ENCODE peak calls at places on chromosomes 1 and 21, in ten cellular contexts. One of them, this sample, is unnamed.

GRCh38 chr1:8871965-8872399 is 6.5 kb downstream of the ENO1 start:
- DNase-seq in Panc1: no peak
- DNase-seq in naive thymus-derived CD4-positive, alpha-beta T cell: no peak
- DNase-seq in PC-9: no peak
- DNase-seq in CD4-positive, CD25-positive, alpha-beta regulatory T cell: no peak
- DNase-seq in IMR-90: peak; percentile 74
- DNase-seq in adipocyte: no peak
- DNase-seq in colonic mucosa: no peak
- DNase-seq in hepatocyte: no peak
- DNase-seq in right atrium auricular region: no peak
- DNase-seq in this sample: no peak

GRCh38 chr1:246117066-246117791 is 389.9 kb downstream of the SMYD3 start:
- DNase-seq in adipocyte: peak; percentile 63
- DNase-seq in CD4-positive, CD25-positive, alpha-beta regulatory T cell: peak; percentile 89
- DNase-seq in colonic mucosa: peak; percentile 29
- DNase-seq in IMR-90: peak; percentile 64
- DNase-seq in Panc1: no peak
- DNase-seq in hepatocyte: peak; percentile 61
- DNase-seq in PC-9: no peak
- DNase-seq in naive thymus-derived CD4-positive, alpha-beta T cell: peak; percentile 83
- DNase-seq in right atrium auricular region: no peak
- DNase-seq in this sample: peak; percentile 20

GRCh38 chr1:85091647-85092295 is 43.5 kb upstream of the MCOLN3 start:
- DNase-seq in naive thymus-derived CD4-positive, alpha-beta T cell: no peak
- DNase-seq in colonic mucosa: no peak
- DNase-seq in Panc1: no peak
- DNase-seq in adipocyte: no peak
- DNase-seq in PC-9: no peak
- DNase-seq in hepatocyte: no peak
- DNase-seq in right atrium auricular region: no peak
- DNase-seq in CD4-positive, CD25-positive, alpha-beta regulatory T cell: no peak
- DNase-seq in IMR-90: no peak
- DNase-seq in this sample: no peak

GRCh38 chr1:119435061-119435460 is 20.1 kb downstream of the HSD3B2 start:
- DNase-seq in PC-9: no peak
- DNase-seq in colonic mucosa: no peak
- DNase-seq in adipocyte: no peak
- DNase-seq in right atrium auricular region: no peak
- DNase-seq in Panc1: no peak
- DNase-seq in IMR-90: no peak
- DNase-seq in hepatocyte: no peak
- DNase-seq in CD4-positive, CD25-positive, alpha-beta regulatory T cell: no peak
- DNase-seq in naive thymus-derived CD4-positive, alpha-beta T cell: no peak
- DNase-seq in this sample: no peak

GRCh38 chr1:153538315-153538821 is 2.4 kb downstream of the S100A5 start:
- DNase-seq in IMR-90: peak; percentile 43
- DNase-seq in adipocyte: peak; percentile 45
- DNase-seq in colonic mucosa: peak; percentile 94
- DNase-seq in CD4-positive, CD25-positive, alpha-beta regulatory T cell: no peak
- DNase-seq in Panc1: no peak
- DNase-seq in hepatocyte: peak; percentile 44
- DNase-seq in right atrium auricular region: no peak
- DNase-seq in naive thymus-derived CD4-positive, alpha-beta T cell: no peak
- DNase-seq in PC-9: no peak
- DNase-seq in this sample: peak; percentile 43

GRCh38 chr1:15994590-15995351 is 9.3 kb upstream of the SRARP start:
- DNase-seq in PC-9: peak; percentile 55
- DNase-seq in right atrium auricular region: peak; percentile 75
- DNase-seq in naive thymus-derived CD4-positive, alpha-beta T cell: no peak
- DNase-seq in CD4-positive, CD25-positive, alpha-beta regulatory T cell: peak; percentile 35
- DNase-seq in hepatocyte: peak; percentile 68
- DNase-seq in IMR-90: peak; percentile 56
- DNase-seq in adipocyte: peak; percentile 85
- DNase-seq in colonic mucosa: peak; percentile 62
- DNase-seq in Panc1: no peak
- DNase-seq in this sample: no peak

GRCh38 chr1:27816921-27817630 is 13.5 kb upstream of the PPP1R8 start:
- DNase-seq in colonic mucosa: peak; percentile 30
- DNase-seq in right atrium auricular region: no peak
- DNase-seq in PC-9: no peak
- DNase-seq in adipocyte: peak; percentile 78
- DNase-seq in IMR-90: peak; percentile 66
- DNase-seq in naive thymus-derived CD4-positive, alpha-beta T cell: no peak
- DNase-seq in CD4-positive, CD25-positive, alpha-beta regulatory T cell: no peak
- DNase-seq in hepatocyte: peak; percentile 83
- DNase-seq in Panc1: no peak
- DNase-seq in this sample: no peak

GRCh38 chr1:243268284-243268653 is 12.4 kb downstream of the SDCCAG8 start:
- DNase-seq in adipocyte: peak; percentile 70
- DNase-seq in Panc1: no peak
- DNase-seq in hepatocyte: no peak
- DNase-seq in naive thymus-derived CD4-positive, alpha-beta T cell: no peak
- DNase-seq in IMR-90: peak; percentile 96
- DNase-seq in right atrium auricular region: no peak
- DNase-seq in colonic mucosa: no peak
- DNase-seq in CD4-positive, CD25-positive, alpha-beta regulatory T cell: no peak
- DNase-seq in PC-9: no peak
- DNase-seq in this sample: no peak

GRCh38 chr1:162310337-162310736 is 66.3 kb downstream of the SPATA46 start:
- DNase-seq in IMR-90: peak; percentile 33
- DNase-seq in Panc1: no peak
- DNase-seq in hepatocyte: no peak
- DNase-seq in CD4-positive, CD25-positive, alpha-beta regulatory T cell: no peak
- DNase-seq in adipocyte: no peak
- DNase-seq in PC-9: no peak
- DNase-seq in colonic mucosa: no peak
- DNase-seq in right atrium auricular region: no peak
- DNase-seq in naive thymus-derived CD4-positive, alpha-beta T cell: no peak
- DNase-seq in this sample: no peak

GRCh38 chr21:26708223-26708800 is 135.2 kb upstream of the CYYR1 start:
- DNase-seq in CD4-positive, CD25-positive, alpha-beta regulatory T cell: no peak
- DNase-seq in right atrium auricular region: no peak
- DNase-seq in adipocyte: no peak
- DNase-seq in IMR-90: no peak
- DNase-seq in colonic mucosa: no peak
- DNase-seq in Panc1: no peak
- DNase-seq in hepatocyte: no peak
- DNase-seq in naive thymus-derived CD4-positive, alpha-beta T cell: no peak
- DNase-seq in PC-9: no peak
- DNase-seq in this sample: no peak

GRCh38 chr1:147475488-147475887 is 65.8 kb upstream of the BCL9 start:
- DNase-seq in naive thymus-derived CD4-positive, alpha-beta T cell: no peak
- DNase-seq in adipocyte: no peak
- DNase-seq in IMR-90: no peak
- DNase-seq in PC-9: no peak
- DNase-seq in Panc1: no peak
- DNase-seq in right atrium auricular region: no peak
- DNase-seq in hepatocyte: no peak
- DNase-seq in CD4-positive, CD25-positive, alpha-beta regulatory T cell: no peak
- DNase-seq in colonic mucosa: no peak
- DNase-seq in this sample: no peak

GRCh38 chr21:36385233-36385908 is at the start of gene CHAF1B:
- DNase-seq in Panc1: peak; percentile 7
- DNase-seq in hepatocyte: peak; percentile 93
- DNase-seq in IMR-90: peak; percentile 65
- DNase-seq in PC-9: peak; percentile 79
- DNase-seq in right atrium auricular region: peak; percentile 75
- DNase-seq in colonic mucosa: peak; percentile 81
- DNase-seq in naive thymus-derived CD4-positive, alpha-beta T cell: peak; percentile 82
- DNase-seq in CD4-positive, CD25-positive, alpha-beta regulatory T cell: peak; percentile 83
- DNase-seq in adipocyte: peak; percentile 92
- DNase-seq in this sample: peak; percentile 43

GRCh38 chr1:201605385-201605747 is 66.4 kb downstream of the NAV1 start:
- DNase-seq in IMR-90: peak; percentile 15
- DNase-seq in CD4-positive, CD25-positive, alpha-beta regulatory T cell: no peak
- DNase-seq in Panc1: no peak
- DNase-seq in PC-9: no peak
- DNase-seq in naive thymus-derived CD4-positive, alpha-beta T cell: no peak
- DNase-seq in hepatocyte: no peak
- DNase-seq in colonic mucosa: no peak
- DNase-seq in right atrium auricular region: no peak
- DNase-seq in adipocyte: no peak
- DNase-seq in this sample: no peak

GRCh38 chr1:201608635-201609395 is 69.9 kb downstream of the NAV1 start:
- DNase-seq in right atrium auricular region: no peak
- DNase-seq in naive thymus-derived CD4-positive, alpha-beta T cell: no peak
- DNase-seq in colonic mucosa: no peak
- DNase-seq in PC-9: no peak
- DNase-seq in adipocyte: no peak
- DNase-seq in Panc1: no peak
- DNase-seq in IMR-90: peak; percentile 29
- DNase-seq in CD4-positive, CD25-positive, alpha-beta regulatory T cell: no peak
- DNase-seq in hepatocyte: no peak
- DNase-seq in this sample: no peak

GRCh38 chr1:201606581-201606980 is 67.7 kb downstream of the NAV1 start:
- DNase-seq in adipocyte: no peak
- DNase-seq in IMR-90: no peak
- DNase-seq in CD4-positive, CD25-positive, alpha-beta regulatory T cell: no peak
- DNase-seq in hepatocyte: no peak
- DNase-seq in naive thymus-derived CD4-positive, alpha-beta T cell: no peak
- DNase-seq in colonic mucosa: no peak
- DNase-seq in PC-9: no peak
- DNase-seq in right atrium auricular region: no peak
- DNase-seq in Panc1: no peak
- DNase-seq in this sample: no peak

GRCh38 chr1:201603613-201604232 is 64.8 kb downstream of the NAV1 start:
- DNase-seq in Panc1: peak; percentile 41
- DNase-seq in CD4-positive, CD25-positive, alpha-beta regulatory T cell: no peak
- DNase-seq in adipocyte: no peak
- DNase-seq in PC-9: no peak
- DNase-seq in colonic mucosa: no peak
- DNase-seq in naive thymus-derived CD4-positive, alpha-beta T cell: no peak
- DNase-seq in IMR-90: peak; percentile 82
- DNase-seq in right atrium auricular region: no peak
- DNase-seq in hepatocyte: no peak
- DNase-seq in this sample: no peak

DNA sequence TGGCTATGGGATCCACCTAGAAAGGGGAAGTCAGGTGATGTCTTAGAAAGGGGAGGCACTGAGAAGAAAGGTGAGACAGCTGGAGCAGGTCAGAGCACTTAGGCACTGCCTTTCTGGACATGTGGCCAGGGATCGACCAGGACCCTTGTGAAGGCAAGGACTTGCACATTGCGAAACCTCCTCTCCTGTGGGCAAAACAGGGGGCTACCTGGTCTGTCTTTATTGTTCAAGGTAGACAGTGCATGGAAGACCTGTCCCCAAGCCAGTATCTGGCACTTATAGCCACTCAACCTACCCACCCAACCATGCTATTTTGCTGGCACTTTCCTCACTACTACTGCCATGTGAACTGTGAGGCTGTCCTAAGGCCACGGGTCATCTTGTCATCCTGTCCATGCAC is 67.2 kb downstream of the NAV1 start:
- DNase-seq in Panc1: no peak
- DNase-seq in adipocyte: no peak
- DNase-seq in IMR-90: no peak
- DNase-seq in naive thymus-derived CD4-positive, alpha-beta T cell: no peak
- DNase-seq in colonic mucosa: no peak
- DNase-seq in right atrium auricular region: no peak
- DNase-seq in PC-9: no peak
- DNase-seq in CD4-positive, CD25-positive, alpha-beta regulatory T cell: no peak
- DNase-seq in hepatocyte: no peak
- DNase-seq in this sample: no peak
- H3K27me3 ChIP-seq in Panc1: no peaks in the 10 kb centered on the region
- H3K27me3 ChIP-seq in adipocyte: no peaks in the 10 kb centered on the region
- H3K27me3 ChIP-seq in IMR-90: no peaks in the 10 kb centered on the region
- H3K27me3 ChIP-seq in naive thymus-derived CD4-positive, alpha-beta T cell: no peaks in the 10 kb centered on the region
- H3K27me3 ChIP-seq in colonic mucosa: no peaks in the 10 kb centered on the region
- H3K27me3 ChIP-seq in right atrium auricular region: no peaks in the 10 kb centered on the region
- H3K27me3 ChIP-seq in PC-9: no peaks in the 10 kb centered on the region
- H3K27me3 ChIP-seq in CD4-positive, CD25-positive, alpha-beta regulatory T cell: no peaks in the 10 kb centered on the region
- H3K27me3 ChIP-seq in hepatocyte: no peaks in the 10 kb centered on the region
- H3K27me3 ChIP-seq in this sample: no peaks in the 10 kb centered on the region

GRCh38 chr1:30524840-30525617 is 198.4 kb downstream of the MATN1 start:
- DNase-seq in Panc1: no peak
- DNase-seq in IMR-90: no peak
- DNase-seq in colonic mucosa: no peak
- DNase-seq in adipocyte: no peak
- DNase-seq in CD4-positive, CD25-positive, alpha-beta regulatory T cell: no peak
- DNase-seq in hepatocyte: no peak
- DNase-seq in right atrium auricular region: no peak
- DNase-seq in naive thymus-derived CD4-positive, alpha-beta T cell: no peak
- DNase-seq in PC-9: no peak
- DNase-seq in this sample: no peak
- H3K4me1 ChIP-seq in Panc1: peaks cover 14% of the 10 kb centered on the region
- H3K4me1 ChIP-seq in IMR-90: no peaks in the 10 kb centered on the region
- H3K4me1 ChIP-seq in colonic mucosa: no peaks in the 10 kb centered on the region
- H3K4me1 ChIP-seq in adipocyte: peaks cover 40% of the 10 kb centered on the region
- H3K4me1 ChIP-seq in CD4-positive, CD25-positive, alpha-beta regulatory T cell: no peaks in the 10 kb centered on the region
- H3K4me1 ChIP-seq in hepatocyte: peaks cover 4% of the 10 kb centered on the region
- H3K4me1 ChIP-seq in right atrium auricular region: no peaks in the 10 kb centered on the region
- H3K4me1 ChIP-seq in naive thymus-derived CD4-positive, alpha-beta T cell: no peaks in the 10 kb centered on the region
- H3K4me1 ChIP-seq in PC-9: peaks cover 23% of the 10 kb centered on the region
- H3K4me1 ChIP-seq in this sample: peaks cover 1% of the 10 kb centered on the region

DNA sequence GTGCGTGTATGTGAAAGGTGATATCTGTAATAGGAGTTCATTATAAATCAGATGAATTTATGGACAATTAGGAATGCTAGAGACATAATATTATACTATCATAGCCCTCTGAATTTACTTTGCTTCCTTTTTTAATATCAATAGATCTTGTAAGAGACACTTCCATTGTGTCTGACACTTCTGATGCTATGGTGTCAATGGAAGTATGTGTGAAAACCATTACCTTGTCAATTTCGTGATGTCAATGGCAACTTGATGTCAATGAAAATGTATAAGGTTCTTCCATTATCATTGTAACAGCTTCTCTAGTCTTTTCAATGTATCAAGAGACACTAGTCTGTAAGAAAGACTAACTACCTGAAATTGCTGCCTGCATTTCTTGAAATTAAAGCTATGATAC is 296.8 kb upstream of the DPYD start:
- DNase-seq in CD4-positive, CD25-positive, alpha-beta regulatory T cell: no peak
- DNase-seq in IMR-90: no peak
- DNase-seq in PC-9: no peak
- DNase-seq in adipocyte: no peak
- DNase-seq in naive thymus-derived CD4-positive, alpha-beta T cell: no peak
- DNase-seq in right atrium auricular region: no peak
- DNase-seq in hepatocyte: no peak
- DNase-seq in Panc1: no peak
- DNase-seq in colonic mucosa: no peak
- DNase-seq in this sample: no peak
- H3K27me3 ChIP-seq in CD4-positive, CD25-positive, alpha-beta regulatory T cell: no peaks in the 10 kb centered on the region
- H3K27me3 ChIP-seq in IMR-90: no peaks in the 10 kb centered on the region
- H3K27me3 ChIP-seq in PC-9: no peaks in the 10 kb centered on the region
- H3K27me3 ChIP-seq in adipocyte: no peaks in the 10 kb centered on the region
- H3K27me3 ChIP-seq in naive thymus-derived CD4-positive, alpha-beta T cell: no peaks in the 10 kb centered on the region
- H3K27me3 ChIP-seq in right atrium auricular region: no peaks in the 10 kb centered on the region
- H3K27me3 ChIP-seq in hepatocyte: no peaks in the 10 kb centered on the region
- H3K27me3 ChIP-seq in Panc1: no peaks in the 10 kb centered on the region
- H3K27me3 ChIP-seq in colonic mucosa: no peaks in the 10 kb centered on the region
- H3K27me3 ChIP-seq in this sample: no peaks in the 10 kb centered on the region

DNA sequence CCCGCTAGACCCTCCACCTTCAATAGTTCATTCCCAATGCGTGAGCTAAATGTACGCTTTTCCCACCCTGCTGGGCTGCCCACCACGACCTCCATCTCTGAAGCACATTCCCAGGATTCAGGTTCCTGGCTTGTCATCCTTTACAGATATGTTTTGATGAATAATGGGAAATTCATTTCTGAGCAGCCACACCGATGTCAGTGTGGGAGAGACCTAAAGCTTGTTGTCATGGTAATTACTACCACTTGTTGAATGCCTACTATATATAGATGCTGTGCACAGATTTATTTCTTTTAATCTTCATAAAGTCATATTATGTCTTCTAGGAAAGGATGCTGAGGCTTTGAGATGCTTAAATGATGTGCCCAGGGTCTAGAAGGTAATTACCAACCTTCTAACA is 8.0 kb downstream of the RCSD1 start:
- DNase-seq in colonic mucosa: no peak
- DNase-seq in adipocyte: no peak
- DNase-seq in IMR-90: no peak
- DNase-seq in naive thymus-derived CD4-positive, alpha-beta T cell: no peak
- DNase-seq in PC-9: no peak
- DNase-seq in CD4-positive, CD25-positive, alpha-beta regulatory T cell: no peak
- DNase-seq in right atrium auricular region: no peak
- DNase-seq in Panc1: no peak
- DNase-seq in hepatocyte: no peak
- DNase-seq in this sample: no peak
- H3K4me1 ChIP-seq in colonic mucosa: no peaks in the 10 kb centered on the region
- H3K4me1 ChIP-seq in adipocyte: peaks cover 3% of the 10 kb centered on the region
- H3K4me1 ChIP-seq in IMR-90: no peaks in the 10 kb centered on the region
- H3K4me1 ChIP-seq in naive thymus-derived CD4-positive, alpha-beta T cell: peaks cover 87% of the 10 kb centered on the region
- H3K4me1 ChIP-seq in PC-9: no peaks in the 10 kb centered on the region
- H3K4me1 ChIP-seq in CD4-positive, CD25-positive, alpha-beta regulatory T cell: peaks cover 90% of the 10 kb centered on the region
- H3K4me1 ChIP-seq in right atrium auricular region: no peaks in the 10 kb centered on the region
- H3K4me1 ChIP-seq in Panc1: no peaks in the 10 kb centered on the region
- H3K4me1 ChIP-seq in hepatocyte: peaks cover 7% of the 10 kb centered on the region
- H3K4me1 ChIP-seq in this sample: peaks cover 3% of the 10 kb centered on the region